ENCODE peak calls at places on chromosomes 5 and 9, in seven cellular contexts. D, M, V, H, Z, G and K are unnamed samples.

GRCh38 chr5:42454216-42454995 is 31.2 kb downstream of the GHR start:
- DNase-seq in D (no peak), M (no peak), V (no peak), H (no peak), Z (no peak), G (no peak), K (peak; percentile 33)

GRCh38 chr9:132879443-132880310 is 979 bp downstream of the SPACA9 start:
- DNase-seq in D (peak; percentile 4), M (peak; percentile 14), V (no peak), H (no peak), Z (no peak), G (no peak), K (no peak)

GRCh38 chr5:32098291-32098690 is 75.8 kb downstream of the GOLPH3 start:
- DNase-seq in D (no peak), M (no peak), V (no peak), H (no peak), Z (no peak), G (peak; percentile 26), K (no peak)

GRCh38 chr5:77292026-77292757 is 81.7 kb downstream of the PDE8B start:
- DNase-seq in D (no peak), M (no peak), V (no peak), H (no peak), Z (no peak), G (no peak), K (no peak)

GRCh38 chr9:125971050-125971449 is 223.9 kb downstream of the PBX3 start:
- DNase-seq in D (no peak), M (no peak), V (no peak), H (peak; percentile 3), Z (no peak), G (no peak), K (no peak)

GRCh38 chr9:121568541-121569265 is 69.1 kb upstream of the GGTA1 start:
- DNase-seq in D (peak; percentile 65), M (no peak), V (no peak), H (no peak), Z (peak; percentile 60), G (peak; percentile 25), K (no peak)

GRCh38 chr5:59656351-59657254 is 236.9 kb downstream of the PDE4D start:
- DNase-seq in D (no peak), M (no peak), V (no peak), H (no peak), Z (no peak), G (peak; percentile 16), K (peak; percentile 21)

GRCh38 chr9:70835323-70835722 is 286.1 kb downstream of the TRPM3 start:
- DNase-seq in D (peak; percentile 33), M (no peak), V (no peak), H (no peak), Z (no peak), G (peak; percentile 25), K (no peak)

GRCh38 chr9:93451762-93452709 is 551 bp downstream of the FAM120A start:
- DNase-seq in D (peak; percentile 32), M (peak; percentile 93), V (peak; percentile 81), H (peak; percentile 52), Z (peak; percentile 55), G (peak; percentile 34), K (peak; percentile 67)

GRCh38 chr9:126126807-126127206 is 199.8 kb upstream of the MVB12B start:
- DNase-seq in D (no peak), M (peak; percentile 50), V (no peak), H (no peak), Z (no peak), G (no peak), K (no peak)

GRCh38 chr9:97740848-97741821 is 44.0 kb upstream of the XPA start:
- DNase-seq in D (peak; percentile 45), M (no peak), V (peak; percentile 74), H (peak; percentile 16), Z (peak; percentile 65), G (peak; percentile 62), K (peak; percentile 31)

GRCh38 chr5:38707352-38708324 is 138.2 kb upstream of the OSMR start:
- DNase-seq in D (peak; percentile 80), M (no peak), V (no peak), H (no peak), Z (no peak), G (no peak), K (no peak)

GRCh38 chr5:86968311-86968753 is 299.4 kb upstream of the RASA1 start:
- DNase-seq in D (peak; percentile 78), M (no peak), V (no peak), H (no peak), Z (peak; percentile 23), G (peak; percentile 85), K (no peak)

GRCh38 chr9:107700902-107701301 is 211.3 kb upstream of the KLF4 start:
- DNase-seq in D (no peak), M (no peak), V (no peak), H (no peak), Z (no peak), G (no peak), K (no peak)

GRCh38 chr9:131049829-131050715 is 41.1 kb downstream of the LAMC3 start:
- DNase-seq in D (no peak), M (no peak), V (no peak), H (no peak), Z (no peak), G (no peak), K (no peak)

GRCh38 chr9:18384066-18384465 is 89.9 kb upstream of the ADAMTSL1 start:
- DNase-seq in D (no peak), M (no peak), V (no peak), H (no peak), Z (no peak), G (no peak), K (no peak)

GRCh38 chr9:69204869-69205268 is 30.8 kb downstream of the TJP2 start:
- DNase-seq in D (peak; percentile 89), M (no peak), V (no peak), H (no peak), Z (peak; percentile 25), G (peak; percentile 75), K (no peak)

GRCh38 chr5:173496129-173496882 is 120.1 kb downstream of the BOD1 start:
- DNase-seq in D (peak; percentile 51), M (no peak), V (no peak), H (no peak), Z (peak; percentile 78), G (no peak), K (no peak)

GRCh38 chr9:95966303-95966702 is 90.8 kb downstream of the ERCC6L2 start:
- DNase-seq in D (peak; percentile 5), M (no peak), V (no peak), H (no peak), Z (no peak), G (no peak), K (no peak)

GRCh38 chr9:84501587-84501986 is 161.0 kb upstream of the SLC28A3 start:
- DNase-seq in D (no peak), M (no peak), V (no peak), H (no peak), Z (no peak), G (no peak), K (no peak)

GRCh38 chr9:14136646-14137370 is 177.1 kb downstream of the NFIB start:
- DNase-seq in D (no peak), M (no peak), V (no peak), H (no peak), Z (no peak), G (no peak), K (no peak)

DNA sequence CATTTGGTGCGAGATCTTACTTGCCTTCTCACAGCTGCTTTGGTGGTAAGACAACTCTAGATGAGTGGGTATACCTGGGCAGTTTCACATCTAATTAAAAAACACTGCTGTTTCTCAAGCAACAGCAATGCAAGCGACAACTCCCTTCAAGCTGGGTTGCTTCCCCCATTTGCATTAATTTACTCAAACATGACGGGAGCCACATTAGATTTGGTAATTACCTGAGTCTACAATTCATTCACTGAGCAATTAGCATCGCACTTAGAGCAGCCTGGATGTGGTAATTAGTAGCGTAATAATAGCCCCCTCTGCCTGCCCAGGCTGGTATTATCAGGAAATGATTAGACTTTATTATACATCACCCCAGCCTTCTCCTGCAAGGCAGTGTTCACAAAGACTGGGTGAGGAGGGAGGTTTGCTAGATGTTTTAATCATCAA is 73.4 kb downstream of the FBXO38 start:
- DNase-seq in D (no peak), M (no peak), V (no peak), H (no peak), Z (no peak), G (no peak), K (peak; percentile 10)
- TF ChIP-seq CTCF in D (peak; percentile 35), M (no peak), V (peak; percentile 31), H (no peak), Z (peak; percentile 49), G (peak; percentile 23), K (peak; percentile 14)

GRCh38 chr9:87122947-87123685 is 175.8 kb upstream of the GAS1 start:
- DNase-seq in D (peak; percentile 82), M (no peak), V (no peak), H (no peak), Z (no peak), G (peak; percentile 81), K (no peak)
- H3K4me3 ChIP-seq in D (no peak overlapping the region), M (no peak overlapping the region), V (no peak overlapping the region), H (no peak overlapping the region), Z (no peak overlapping the region), G (no peak overlapping the region), K (no peak overlapping the region)

GRCh38 chr5:179974281-179974945 is 66.7 kb upstream of the TBC1D9B start:
- DNase-seq in D (no peak), M (no peak), V (no peak), H (no peak), Z (no peak), G (no peak), K (no peak)

GRCh38 chr5:179978792-179979191 is 71.1 kb upstream of the TBC1D9B start:
- DNase-seq in D (no peak), M (no peak), V (no peak), H (no peak), Z (no peak), G (no peak), K (no peak)

GRCh38 chr5:179975713-179976030 is 68.0 kb upstream of the TBC1D9B start:
- DNase-seq in D (no peak), M (no peak), V (no peak), H (no peak), Z (no peak), G (no peak), K (no peak)

GRCh38 chr5:179973391-179973790 is 65.7 kb upstream of the TBC1D9B start:
- DNase-seq in D (no peak), M (no peak), V (no peak), H (no peak), Z (no peak), G (no peak), K (no peak)

DNA sequence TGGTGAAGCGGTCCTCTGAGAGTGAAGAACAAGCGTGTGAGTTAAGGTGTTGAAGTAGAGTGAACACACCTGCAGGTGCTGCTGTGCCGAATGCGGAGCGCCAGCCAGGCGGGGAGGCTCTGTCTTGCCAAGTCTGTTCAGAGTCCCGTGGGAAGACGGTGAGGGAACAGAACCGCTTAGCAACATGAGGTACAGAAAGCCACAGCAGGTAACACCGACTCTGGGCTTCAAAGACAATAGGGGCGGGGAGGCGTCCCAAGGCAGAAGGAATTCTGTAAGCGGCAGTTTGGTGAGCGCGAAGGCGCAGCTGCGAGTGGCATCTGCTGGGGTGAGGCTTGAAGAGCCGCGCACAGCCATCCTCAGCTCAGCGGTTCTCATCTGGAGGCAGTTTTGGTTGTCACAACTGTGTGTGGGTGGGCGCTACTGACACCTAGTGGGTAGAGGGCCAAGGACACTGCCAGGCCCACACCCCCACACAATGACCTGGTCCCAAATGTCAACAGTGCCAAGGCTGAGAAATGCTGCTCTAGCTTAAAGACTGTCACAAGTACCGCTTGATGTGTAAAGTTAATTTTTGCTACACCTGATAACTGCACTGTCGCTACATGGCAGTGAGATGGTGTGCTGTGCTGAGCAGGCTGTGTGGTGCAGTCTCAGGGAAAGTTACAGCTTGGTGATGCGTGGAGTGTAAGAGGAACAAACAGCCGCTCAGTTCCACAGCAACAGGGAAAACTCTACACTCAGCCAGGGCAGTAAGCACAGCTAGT is 67.4 kb upstream of the TBC1D9B start:
- DNase-seq in D (no peak), M (peak; percentile 89), V (peak; percentile 70), H (peak; percentile 68), Z (no peak), G (peak; percentile 34), K (peak; percentile 59)
- TF ChIP-seq CTCF in D (peak; percentile 22), M (peak; percentile 33), V (peak; percentile 35), H (no peak), Z (peak; percentile 49), G (peak; percentile 43), K (peak; percentile 59)

GRCh38 chr9:94533155-94533554 is 21.7 kb upstream of the PCAT7 start:
- DNase-seq in D (no peak), M (no peak), V (no peak), H (no peak), Z (no peak), G (no peak), K (no peak)
- H3K4me3 ChIP-seq in D (no peak overlapping the region), M (no peak overlapping the region), V (no peak overlapping the region), H (no peak overlapping the region), Z (no peak overlapping the region), G (no peak overlapping the region), K (no peak overlapping the region)